ENCODE peak calls at places on chromosome 2, in eight cellular contexts. C is SK-N-SH, A is ascending aorta, B is PC-9, T is colonic mucosa, L is left ventricle myocardium inferior, K is AG09309, H is epithelial cell of esophagus. W is an unnamed sample.

GRCh38 chr2:237315170-237315880 is 98.6 kb downstream of the COL6A3 start:
- DNase-seq in C (peak), A (peak), B (no peak), T (peak), L (peak), K (peak), H (peak), W (no peak)

GRCh38 chr2:29487967-29488550 is 372.8 kb downstream of the CLIP4 start:
- DNase-seq in C (no peak), A (no peak), B (no peak), T (no peak), L (no peak), K (no peak), H (peak), W (no peak)

GRCh38 chr2:216392018-216392562 is 19.8 kb upstream of the MARCHF4 start:
- DNase-seq in C (no peak), A (no peak), B (no peak), T (no peak), L (no peak), K (no peak), H (no peak), W (no peak)

GRCh38 chr2:201807452-201807980 is 1.2 kb downstream of the CDK15 start:
- DNase-seq in C (peak), A (no peak), B (no peak), T (peak), L (peak), K (peak), H (no peak), W (no peak)

GRCh38 chr2:241558532-241559488 is at the start of gene BOK:
- DNase-seq in C (peak), A (no peak), B (peak), T (peak), L (peak), K (no peak), H (peak), W (no peak)

GRCh38 chr2:40240067-40240466 is 211.8 kb downstream of the SLC8A1 start:
- DNase-seq in C (no peak), A (peak), B (no peak), T (peak), L (peak), K (peak), H (peak), W (no peak)

GRCh38 chr2:179751184-179751809 is 110.1 kb downstream of the ZNF385B start:
- DNase-seq in C (peak), A (no peak), B (no peak), T (no peak), L (no peak), K (no peak), H (peak), W (peak)

GRCh38 chr2:237859533-237860272 is at the start of gene RAMP1:
- DNase-seq in C (peak), A (no peak), B (peak), T (no peak), L (no peak), K (no peak), H (peak), W (no peak)

GRCh38 chr2:102209474-102209873 is 22.7 kb downstream of the IL1RL2 start:
- DNase-seq in C (no peak), A (no peak), B (no peak), T (no peak), L (no peak), K (no peak), H (no peak), W (no peak)

GRCh38 chr2:62578837-62579640 is 73.0 kb upstream of the TMEM17 start:
- DNase-seq in C (no peak), A (no peak), B (peak), T (peak), L (no peak), K (peak), H (peak), W (no peak)

GRCh38 chr2:83594841-83595720 is 864.0 kb downstream of the SUCLG1 start:
- DNase-seq in C (no peak), A (no peak), B (no peak), T (no peak), L (no peak), K (peak), H (no peak), W (peak)

GRCh38 chr2:127647242-127648190 is 1.6 kb downstream of the GPR17 start:
- DNase-seq in C (no peak), A (peak), B (no peak), T (no peak), L (no peak), K (no peak), H (no peak), W (no peak)

GRCh38 chr2:100870652-100871531 is 51.0 kb downstream of the NPAS2 start:
- DNase-seq in C (no peak), A (no peak), B (no peak), T (no peak), L (no peak), K (no peak), H (peak), W (peak)

GRCh38 chr2:157245441-157246211 is 11.9 kb upstream of the GALNT5 start:
- DNase-seq in C (no peak), A (no peak), B (no peak), T (no peak), L (no peak), K (no peak), H (no peak), W (no peak)

GRCh38 chr2:46421361-46421760 is 58.0 kb upstream of the TMEM247 start:
- DNase-seq in C (no peak), A (no peak), B (no peak), T (no peak), L (no peak), K (no peak), H (no peak), W (no peak)

GRCh38 chr2:14234911-14235310 is 397.6 kb upstream of the LRATD1 start:
- DNase-seq in C (no peak), A (no peak), B (no peak), T (no peak), L (no peak), K (no peak), H (peak), W (peak)

GRCh38 chr2:129877795-129878775 is 101.4 kb upstream of the RAB6C start:
- DNase-seq in C (no peak), A (no peak), B (no peak), T (peak), L (peak), K (no peak), H (no peak), W (peak)

GRCh38 chr2:117199511-117199910 is 615.0 kb upstream of the DDX18 start:
- DNase-seq in C (no peak), A (no peak), B (no peak), T (no peak), L (no peak), K (no peak), H (no peak), W (peak)

GRCh38 chr2:67374481-67374880 is 22.7 kb upstream of the ETAA1 start:
- DNase-seq in C (no peak), A (no peak), B (no peak), T (no peak), L (no peak), K (no peak), H (no peak), W (no peak)

GRCh38 chr2:47783491-47784330 is 766 bp downstream of the MSH6 start:
- DNase-seq in C (peak), A (no peak), B (peak), T (peak), L (peak), K (no peak), H (peak), W (no peak)

GRCh38 chr2:109264595-109265328 is 135.8 kb downstream of the SH3RF3 start:
- DNase-seq in C (no peak), A (no peak), B (no peak), T (no peak), L (no peak), K (peak), H (no peak), W (no peak)

GRCh38 chr2:216319771-216320170 is 52.5 kb downstream of the MARCHF4 start:
- DNase-seq in C (no peak), A (no peak), B (no peak), T (no peak), L (no peak), K (no peak), H (no peak), W (no peak)

GRCh38 chr2:85259865-85260264 is 67.9 kb downstream of the TGOLN2 start:
- DNase-seq in C (peak), A (no peak), B (no peak), T (no peak), L (no peak), K (no peak), H (no peak), W (no peak)

GRCh38 chr2:231228223-231228622 is 29.8 kb downstream of the ARMC9 start:
- DNase-seq in C (no peak), A (no peak), B (no peak), T (no peak), L (no peak), K (no peak), H (no peak), W (peak)

GRCh38 chr2:30503007-30503691 is 56.1 kb downstream of the LCLAT1 start:
- DNase-seq in C (no peak), A (no peak), B (no peak), T (no peak), L (no peak), K (no peak), H (no peak), W (peak)

GRCh38 chr2:65377556-65378307 is 54.7 kb downstream of the SPRED2 start:
- DNase-seq in C (no peak), A (no peak), B (peak), T (peak), L (no peak), K (peak), H (peak), W (peak)

GRCh38 chr2:19685713-19686112 is 216.1 kb downstream of the TTC32 start:
- DNase-seq in C (no peak), A (no peak), B (peak), T (no peak), L (no peak), K (no peak), H (peak), W (no peak)

GRCh38 chr2:62305421-62306176 is 109.7 kb downstream of the B3GNT2 start:
- DNase-seq in C (peak), A (no peak), B (peak), T (peak), L (no peak), K (no peak), H (no peak), W (peak)

GRCh38 chr2:15650616-15651366 is 59.1 kb downstream of the DDX1 start:
- DNase-seq in C (no peak), A (no peak), B (no peak), T (no peak), L (no peak), K (no peak), H (no peak), W (no peak)

GRCh38 chr2:70087703-70088507 is 628 bp downstream of the PCBP1 start:
- DNase-seq in C (peak), A (no peak), B (peak), T (peak), L (peak), K (no peak), H (peak), W (no peak)

GRCh38 chr2:152657042-152657441 is 60.2 kb downstream of the PRPF40A start:
- DNase-seq in C (no peak), A (no peak), B (no peak), T (no peak), L (no peak), K (no peak), H (peak), W (no peak)

GRCh38 chr2:224754129-224754528 is 38.0 kb upstream of the CCDC195 start:
- DNase-seq in C (no peak), A (no peak), B (no peak), T (no peak), L (no peak), K (peak), H (peak), W (no peak)

GRCh38 chr2:218028562-218029348 is 26.0 kb upstream of the TNS1 start:
- DNase-seq in C (no peak), A (no peak), B (no peak), T (no peak), L (no peak), K (no peak), H (peak), W (no peak)

GRCh38 chr2:71101656-71102055 is 28.4 kb downstream of the MCEE start:
- DNase-seq in C (no peak), A (no peak), B (no peak), T (no peak), L (no peak), K (peak), H (peak), W (no peak)

GRCh38 chr2:200585730-200586643 is at the start of gene AOX1:
- DNase-seq in C (peak), A (no peak), B (no peak), T (peak), L (peak), K (no peak), H (peak), W (no peak)

GRCh38 chr2:96907405-96908041 is 37.6 kb upstream of the SEMA4C start:
- DNase-seq in C (peak), A (peak), B (peak), T (peak), L (peak), K (no peak), H (no peak), W (no peak)

GRCh38 chr2:121527009-121527682 is 3.5 kb upstream of the RNU4ATAC start:
- DNase-seq in C (no peak), A (no peak), B (no peak), T (no peak), L (no peak), K (no peak), H (peak), W (no peak)

DNA sequence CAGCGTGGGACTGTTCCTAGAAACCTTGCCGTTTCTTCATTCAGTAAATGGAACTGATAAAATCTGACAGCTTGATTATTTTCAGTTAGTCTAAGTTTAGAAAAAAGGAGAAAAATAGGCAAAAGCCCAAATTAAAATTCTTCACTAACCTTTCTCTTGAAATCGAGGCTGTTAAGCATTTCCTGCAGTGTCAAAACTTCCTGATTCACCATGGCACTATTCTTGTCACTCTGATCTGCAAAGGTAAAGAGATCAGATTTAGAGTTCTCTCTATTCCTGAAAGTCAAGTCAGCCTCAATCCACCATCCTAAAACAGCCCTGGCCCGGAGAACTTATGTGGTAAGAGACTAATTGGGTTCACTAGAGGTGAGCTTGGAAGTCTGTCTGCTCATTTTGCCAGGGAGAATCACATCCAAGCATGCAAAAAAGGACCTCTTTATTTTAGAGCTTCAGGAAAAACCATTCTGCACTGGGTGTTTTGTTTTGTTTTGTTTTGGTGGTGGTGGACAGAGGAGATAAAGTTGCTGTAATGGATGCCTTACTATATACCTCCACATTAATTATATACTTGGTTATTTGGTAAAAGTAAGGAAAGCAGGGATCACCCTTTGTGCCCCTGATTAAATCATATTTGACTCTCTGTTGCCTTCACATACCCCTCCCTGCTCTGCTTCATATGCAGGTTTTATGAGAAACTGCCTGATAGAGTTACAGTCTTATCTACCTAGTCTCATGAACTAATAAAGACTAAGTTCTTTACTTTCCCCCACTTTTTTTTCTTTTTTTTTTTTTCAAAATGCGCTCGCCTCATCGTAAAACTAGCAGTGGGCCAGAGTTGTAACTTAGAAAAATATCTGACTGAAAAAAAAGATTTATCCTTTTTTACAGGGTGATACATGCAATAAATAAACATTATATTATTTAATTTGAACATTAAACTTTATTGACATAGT is 52.6 kb upstream of the STAT1 start:
- DNase-seq in C (no peak), A (no peak), B (no peak), T (no peak), L (no peak), K (no peak), H (no peak), W (no peak)
- H3K4me3 ChIP-seq in C (no peak), A (no peak), B (no peak), T (no peak), L (no peak), K (no peak), H (no peak), W (peak)

GRCh38 chr2:191845876-191846786 is 757 bp downstream of the CAVIN2 start:
- DNase-seq in C (no peak), A (no peak), B (no peak), T (no peak), L (peak), K (no peak), H (no peak), W (no peak)
- H3K4me3 ChIP-seq in C (no peak), A (peak), B (no peak), T (peak), L (peak), K (no peak), H (peak), W (no peak)

DNA sequence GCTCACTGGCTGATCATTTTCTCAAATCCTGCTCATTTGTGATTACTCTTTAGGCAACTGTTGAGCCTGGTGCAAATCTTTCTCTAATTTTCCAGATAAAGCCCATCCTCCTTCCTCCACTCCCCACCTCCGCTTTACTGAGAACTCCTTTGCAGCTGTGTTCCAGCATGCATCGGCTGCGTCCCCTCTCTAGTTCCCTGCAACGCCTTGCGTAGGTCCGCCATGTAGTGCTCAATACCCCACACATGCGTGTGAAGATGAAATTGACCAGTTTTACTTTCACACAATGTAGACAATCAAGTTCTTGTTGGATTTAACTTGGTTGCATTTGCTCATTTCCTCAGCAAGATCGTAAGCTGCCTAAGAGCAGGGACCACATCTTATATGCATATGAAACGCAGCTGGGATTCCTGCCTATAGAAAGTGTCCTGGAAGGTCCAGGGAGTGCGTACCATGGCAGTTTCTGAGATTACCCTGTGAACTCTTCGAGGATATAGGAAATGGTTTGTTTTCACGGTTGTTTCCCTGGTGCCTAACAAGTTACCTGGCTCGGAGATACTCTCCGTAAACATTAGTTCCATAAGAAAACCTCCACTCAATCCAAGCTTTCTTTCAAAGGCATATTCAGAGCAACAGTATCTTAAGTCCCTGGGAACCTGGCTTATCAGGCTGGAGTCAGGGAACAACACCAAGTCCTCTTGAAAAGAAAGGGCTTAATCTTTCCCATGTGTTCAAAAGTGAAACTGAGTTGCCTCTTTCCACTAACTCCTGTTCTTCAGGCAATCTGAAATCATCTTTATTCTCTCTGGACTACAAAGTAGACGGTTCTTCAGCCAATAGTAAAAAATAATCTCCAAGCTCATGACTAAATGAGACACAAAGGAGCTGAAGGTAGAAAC is 766.3 kb upstream of the ID2 start:
- DNase-seq in C (no peak), A (no peak), B (no peak), T (no peak), L (no peak), K (peak), H (no peak), W (no peak)
- H3K4me3 ChIP-seq in C (peak), A (no peak), B (no peak), T (no peak), L (peak), K (no peak), H (no peak), W (no peak)

DNA sequence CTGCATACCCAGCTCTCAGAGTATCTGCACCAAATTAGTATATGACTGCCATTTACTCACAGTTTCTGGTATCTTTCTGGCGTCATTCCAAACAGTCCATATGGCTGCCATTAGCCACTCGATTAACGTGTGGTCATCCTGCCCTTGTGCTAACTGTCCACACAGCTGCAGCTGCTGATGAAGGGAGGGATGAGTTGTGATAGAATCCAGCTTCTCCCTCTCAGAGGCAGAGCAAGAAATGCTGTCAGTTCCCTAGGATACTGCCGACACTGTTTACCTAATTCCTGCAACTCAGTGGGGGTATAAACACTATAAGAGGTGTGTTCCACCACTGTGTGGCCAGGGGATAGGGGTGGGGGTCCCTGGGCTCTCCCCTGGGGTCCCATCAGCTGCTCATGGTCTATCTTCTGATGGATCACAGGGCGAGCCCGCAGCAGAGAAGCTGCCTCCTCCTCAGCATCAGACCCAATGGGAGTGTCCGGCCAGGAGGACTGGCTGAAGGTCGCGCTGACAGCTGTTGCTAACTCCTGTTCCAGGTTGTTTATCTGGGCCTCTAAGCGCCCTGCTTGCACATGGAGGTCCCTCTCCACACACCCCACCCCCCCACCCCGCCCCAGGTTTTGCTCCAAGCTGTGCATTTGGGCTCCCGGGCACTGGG is 17.3 kb upstream of the KLHL23 start:
- DNase-seq in C (peak), A (no peak), B (no peak), T (peak), L (no peak), K (peak), H (no peak), W (no peak)
- H3K4me3 ChIP-seq in C (peak), A (no peak), B (no peak), T (no peak), L (no peak), K (no peak), H (no peak), W (no peak)

GRCh38 chr2:236177604-236177966 is 9.4 kb upstream of the GBX2 start:
- DNase-seq in C (peak), A (no peak), B (no peak), T (peak), L (peak), K (no peak), H (peak), W (no peak)
- H3K4me3 ChIP-seq in C (peak), A (no peak), B (peak), T (no peak), L (peak), K (no peak), H (no peak), W (no peak)